ENCODE peak calls at places on chromosomes 3 and 15, in four cellular contexts. Y is DMS153, S is Calu3, O is stromal cell of bone marrow. N is an unnamed sample.

GRCh38 chr3:188510366-188510765 is 356.4 kb downstream of the LPP start:
- DNase-seq in Y (no peak), S (peak), O (no peak), N (no peak)

GRCh38 chr3:29475305-29475825 is 194.5 kb downstream of the RBMS3 start:
- DNase-seq in Y (no peak), S (no peak), O (no peak), N (no peak)

GRCh38 chr3:71984843-71985594 is 200.1 kb upstream of the PROK2 start:
- DNase-seq in Y (no peak), S (no peak), O (no peak), N (no peak)

GRCh38 chr3:52187576-52187975 is 10.4 kb upstream of the ALAS1 start:
- DNase-seq in Y (no peak), S (no peak), O (no peak), N (no peak)

GRCh38 chr3:52436500-52437106 is 8.3 kb downstream of the SEMA3G start:
- DNase-seq in Y (no peak), S (no peak), O (no peak), N (no peak)

GRCh38 chr3:147730311-147730710 is 321.1 kb downstream of the ZIC1 start:
- DNase-seq in Y (no peak), S (no peak), O (no peak), N (no peak)

GRCh38 chr15:66997212-66997611 is 68.2 kb upstream of the SMAD3 start:
- DNase-seq in Y (no peak), S (peak), O (peak), N (no peak)

GRCh38 chr3:120985242-120985641 is 77.2 kb downstream of the STXBP5L start:
- DNase-seq in Y (no peak), S (no peak), O (no peak), N (no peak)

GRCh38 chr15:74845581-74845980 is 2.6 kb upstream of the ULK3 start:
- DNase-seq in Y (no peak), S (no peak), O (no peak), N (no peak)

GRCh38 chr3:29757054-29757777 is 476.3 kb downstream of the RBMS3 start:
- DNase-seq in Y (no peak), S (peak), O (no peak), N (no peak)

GRCh38 chr15:90401499-90401898 is 13.5 kb downstream of the IQGAP1 start:
- DNase-seq in Y (no peak), S (no peak), O (no peak), N (peak)

GRCh38 chr3:5017953-5018531 is 38.8 kb downstream of the BHLHE40 start:
- DNase-seq in Y (no peak), S (peak), O (peak), N (peak)

GRCh38 chr15:73464602-73465001 is 21.6 kb downstream of the REC114 start:
- DNase-seq in Y (no peak), S (peak), O (no peak), N (no peak)

GRCh38 chr3:116871905-116872304 is 162.3 kb downstream of the TUSC7 start:
- DNase-seq in Y (no peak), S (no peak), O (no peak), N (no peak)

GRCh38 chr3:69244036-69244435 is 121.6 kb upstream of the LMOD3 start:
- DNase-seq in Y (no peak), S (no peak), O (no peak), N (no peak)

GRCh38 chr15:93239591-93239990 is 150.6 kb upstream of the RGMA start:
- DNase-seq in Y (no peak), S (no peak), O (no peak), N (no peak)

GRCh38 chr3:57029924-57030323 is 30.5 kb upstream of the SPATA12 start:
- DNase-seq in Y (peak), S (no peak), O (no peak), N (no peak)

GRCh38 chr3:7781395-7781794 is 720.2 kb upstream of the LMCD1 start:
- DNase-seq in Y (no peak), S (no peak), O (no peak), N (no peak)

N was measured in small intestine.